ENCODE peak calls at places on chromosomes 12 and 14, in six cellular contexts. P is GM23338, E is psoas muscle, W is left ventricle myocardium inferior, Z is right lobe of liver, N is breast epithelium. U is an unnamed sample. For H3K4me1, the result is how much of the 10 kb centered on the place peaks cover.

GRCh38 chr14:104150201-104151027 is 12.0 kb downstream of the KIF26A start:
- DNase-seq in P (peak), E (peak), W (no peak), Z (no peak), N (no peak), U (no peak)

GRCh38 chr14:30223385-30223785 is 295.7 kb upstream of the PRKD1 start:
- DNase-seq in P (no peak), E (peak), W (peak), Z (peak), N (peak), U (peak)

GRCh38 chr12:45200497-45201043 is 15.3 kb upstream of the ANO6 start:
- DNase-seq in P (no peak), E (no peak), W (no peak), Z (peak), N (no peak), U (peak)

GRCh38 chr12:24095245-24095644 is 145.8 kb upstream of the SOX5 start:
- DNase-seq in P (no peak), E (no peak), W (no peak), Z (no peak), N (no peak), U (no peak)

GRCh38 chr14:71348817-71349216 is 441.6 kb downstream of the PCNX1 start:
- DNase-seq in P (no peak), E (no peak), W (no peak), Z (no peak), N (no peak), U (no peak)

GRCh38 chr14:28758253-28758915 is 8.2 kb upstream of the FOXG1 start:
- DNase-seq in P (no peak), E (no peak), W (no peak), Z (no peak), N (no peak), U (no peak)

GRCh38 chr12:115403689-115404088 is 719.7 kb upstream of the TBX3 start:
- DNase-seq in P (no peak), E (no peak), W (no peak), Z (no peak), N (no peak), U (no peak)

GRCh38 chr14:74531467-74531866 is 37.9 kb downstream of the ISCA2 start:
- DNase-seq in P (peak), E (no peak), W (peak), Z (no peak), N (no peak), U (no peak)

GRCh38 chr14:31124197-31124596 is 83.4 kb downstream of the HECTD1 start:
- DNase-seq in P (no peak), E (no peak), W (no peak), Z (no peak), N (no peak), U (no peak)

GRCh38 chr14:32560213-32560857 is 231.2 kb downstream of the AKAP6 start:
- DNase-seq in P (peak), E (no peak), W (no peak), Z (no peak), N (no peak), U (no peak)
- TF ChIP-seq CTCF in P (peak), E (peak), W (peak), Z (peak), N (peak), U (peak)

DNA sequence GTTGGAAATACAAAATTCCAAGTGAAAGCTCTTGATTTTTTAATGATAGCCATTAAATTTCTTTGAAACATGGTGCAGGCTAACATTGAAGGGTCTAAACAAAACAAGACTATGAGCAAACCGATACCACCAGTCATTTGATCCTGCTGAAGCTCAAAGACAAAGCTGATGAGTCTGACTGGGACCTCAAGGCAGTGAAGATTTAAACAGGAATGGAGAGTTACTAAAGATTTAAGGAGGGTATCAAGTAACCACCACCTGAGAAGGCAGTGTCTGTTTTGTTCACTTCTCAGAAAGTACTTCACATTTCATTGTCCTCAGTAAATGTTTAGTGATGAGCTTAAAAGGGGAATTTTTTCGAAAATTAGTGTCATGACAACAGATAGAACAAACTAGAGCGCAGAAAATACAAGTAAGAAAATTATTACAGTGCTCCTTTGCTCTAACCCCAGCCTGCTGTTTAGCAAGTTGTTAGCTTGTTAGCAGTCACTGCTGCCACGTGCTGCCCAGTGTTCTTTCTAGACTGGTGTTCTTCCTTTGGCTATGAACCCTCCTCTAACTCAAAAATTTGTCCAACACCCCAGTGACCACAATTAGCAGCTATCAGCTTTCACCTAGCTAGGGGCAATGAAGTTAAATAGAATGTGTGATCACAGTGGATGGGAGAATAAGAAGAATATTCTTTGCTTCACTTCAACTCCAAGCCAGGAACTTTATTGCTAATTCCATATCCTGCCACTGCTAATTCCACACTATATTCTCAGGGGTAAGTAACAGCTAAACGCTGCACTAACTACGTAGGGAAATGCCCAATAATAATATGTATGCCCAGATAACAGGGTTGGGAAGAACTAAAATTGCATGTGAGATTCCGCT is 41.1 kb downstream of the YAF2 start:
- DNase-seq in P (no peak), E (no peak), W (no peak), Z (no peak), N (no peak), U (no peak)
- H3K4me3 ChIP-seq in P (no peak), E (no peak), W (no peak), Z (no peak), N (no peak), U (no peak)

GRCh38 chr12:50618864-50619609 is 114.3 kb downstream of the DIP2B start:
- DNase-seq in P (no peak), E (no peak), W (no peak), Z (no peak), N (no peak), U (no peak)
- H3K4me1 ChIP-seq in P (half or more), E (under half), W (half or more), Z (under half), N (under half), U (under half)

DNA sequence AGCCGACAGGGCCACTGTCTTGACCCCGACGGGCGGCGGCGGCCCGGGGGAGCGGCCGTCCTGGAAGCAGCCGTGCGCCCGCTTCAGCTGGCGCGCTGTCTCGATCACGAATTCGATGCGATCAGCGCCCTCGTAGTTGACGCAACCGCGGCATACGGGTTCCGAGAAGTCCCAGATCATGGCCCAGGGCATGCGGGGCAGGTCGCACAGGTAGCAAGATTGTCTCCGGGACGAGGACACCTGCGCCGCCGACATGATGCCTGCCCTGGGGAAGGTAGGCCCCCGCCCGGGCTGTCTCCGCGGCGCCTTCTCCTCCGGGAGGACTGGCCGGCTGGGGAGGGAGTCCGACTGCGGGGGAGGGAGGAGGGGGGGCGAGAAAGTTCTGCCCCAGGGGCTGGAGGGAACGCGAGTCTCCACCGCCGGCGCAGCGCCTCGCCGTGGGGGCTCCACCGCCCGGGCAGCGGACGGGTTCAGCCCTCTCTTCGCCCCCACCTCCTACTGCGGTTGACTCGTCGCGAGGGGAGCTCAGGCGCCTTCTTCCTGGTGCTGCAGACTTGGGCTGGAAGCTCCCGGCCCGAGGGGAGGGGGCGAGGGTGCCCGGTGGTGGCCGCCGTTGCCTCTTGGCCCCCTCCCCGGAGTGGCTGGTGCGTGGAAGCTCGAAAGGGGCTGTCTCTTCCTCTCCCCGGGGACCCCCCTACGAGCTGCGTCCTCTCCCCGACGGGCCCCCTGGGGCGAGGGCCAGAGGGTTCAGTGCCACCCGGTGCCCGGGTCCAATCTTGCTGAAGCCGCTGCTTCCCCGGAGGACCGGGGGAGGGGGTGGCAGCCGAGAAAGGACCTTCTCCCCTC is 747 bp downstream of the IRF2BPL start:
- DNase-seq in P (peak), E (peak), W (peak), Z (peak), N (peak), U (peak)
- TF ChIP-seq CTCF in P (no peak), E (peak), W (peak), Z (no peak), N (no peak), U (peak)

DNA sequence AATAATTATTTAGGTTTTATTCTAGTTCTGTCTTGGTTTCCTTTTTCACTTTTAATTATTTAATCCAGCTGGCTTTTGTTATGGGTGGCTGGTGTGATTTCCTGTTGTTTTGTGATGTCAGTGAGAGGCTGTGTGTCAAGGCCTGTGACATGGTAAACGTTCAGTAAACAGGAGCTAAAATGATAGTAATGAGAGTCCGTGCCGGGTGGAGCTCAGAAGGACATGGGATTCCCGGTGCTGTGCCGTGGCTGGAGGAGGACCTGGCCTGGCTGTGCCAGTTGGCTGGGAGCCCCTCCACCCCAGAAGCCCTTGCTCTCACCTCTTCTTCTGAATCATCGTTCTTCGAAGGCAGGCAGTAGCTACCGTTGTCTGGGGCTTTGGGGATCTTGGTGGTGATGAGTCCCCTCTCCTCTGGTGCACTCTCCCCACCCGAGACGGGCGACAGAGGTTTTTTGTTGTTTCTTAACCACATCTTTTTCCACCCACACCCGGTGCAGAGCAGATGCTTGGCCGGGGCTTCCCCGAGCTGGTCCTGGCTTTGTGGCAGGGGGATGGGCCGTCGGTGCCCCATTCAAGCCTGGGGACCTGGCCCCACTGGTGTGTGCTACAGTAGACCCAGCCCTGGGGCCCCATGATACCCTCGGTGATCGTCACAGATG is 29.1 kb downstream of the SH2B3 start:
- DNase-seq in P (peak), E (peak), W (peak), Z (peak), N (no peak), U (no peak)
- H3K4me3 ChIP-seq in P (peak), E (peak), W (peak), Z (no peak), N (peak), U (no peak)

GRCh38 chr14:64720190-64720589 is 16.0 kb downstream of the PLEKHG3 start:
- DNase-seq in P (no peak), E (peak), W (no peak), Z (peak), N (peak), U (no peak)
- H3K4me1 ChIP-seq in P (half or more), E (under half), W (half or more), Z (under half), N (under half), U (half or more)

DNA sequence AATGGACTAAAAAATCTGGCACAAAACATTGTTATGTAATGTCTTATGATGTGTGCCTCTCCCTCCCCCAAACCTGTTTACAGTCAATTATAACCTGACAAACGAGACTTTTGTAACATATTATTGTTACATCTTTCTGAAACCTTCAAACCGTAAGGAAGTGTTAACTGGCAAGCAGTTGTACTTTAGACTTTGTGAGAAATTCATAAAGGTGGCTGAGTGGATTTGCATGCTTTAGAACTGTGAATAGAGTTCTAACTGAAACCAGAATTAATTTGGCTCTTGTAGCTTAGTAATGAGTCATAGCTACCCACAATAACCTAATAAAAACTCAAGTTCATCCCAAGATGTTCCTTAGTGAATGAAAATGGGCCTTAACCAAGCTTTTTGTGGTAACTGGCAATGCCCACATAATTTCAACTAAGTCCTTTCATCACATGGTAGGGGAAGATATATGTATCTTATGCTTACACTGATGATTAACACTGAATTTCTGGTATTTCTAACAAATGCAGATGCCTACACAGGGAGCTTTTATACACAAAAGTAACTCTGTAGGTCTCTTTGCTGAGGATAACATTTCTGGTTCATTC is 29.7 kb downstream of the RAD9B start:
- DNase-seq in P (no peak), E (no peak), W (no peak), Z (no peak), N (no peak), U (no peak)
- TF ChIP-seq CTCF in P (no peak), E (no peak), W (no peak), Z (no peak), N (no peak), U (no peak)

DNA sequence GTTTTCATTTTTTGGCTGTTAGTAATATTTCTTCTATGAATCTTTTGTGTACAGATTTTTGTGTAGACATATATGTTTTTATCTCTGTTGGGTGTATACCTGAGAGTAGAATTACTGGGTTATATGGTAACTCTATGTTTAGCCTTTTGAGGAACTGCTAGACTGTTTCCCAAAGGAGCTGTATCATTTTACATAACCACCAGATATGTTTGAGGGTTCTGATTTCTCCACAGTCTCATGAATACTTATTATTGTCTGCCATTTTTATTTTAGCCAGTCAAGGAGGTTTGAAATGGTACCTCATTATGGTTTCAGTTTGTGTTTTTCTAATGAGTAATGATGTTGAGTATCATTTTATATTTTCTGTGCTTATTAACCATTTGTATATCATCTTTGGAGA is 1.9 kb downstream of the PCNX4 start:
- DNase-seq in P (no peak), E (no peak), W (no peak), Z (no peak), N (no peak), U (no peak)
- H3K4me3 ChIP-seq in P (peak), E (peak), W (peak), Z (no peak), N (no peak), U (peak)

DNA sequence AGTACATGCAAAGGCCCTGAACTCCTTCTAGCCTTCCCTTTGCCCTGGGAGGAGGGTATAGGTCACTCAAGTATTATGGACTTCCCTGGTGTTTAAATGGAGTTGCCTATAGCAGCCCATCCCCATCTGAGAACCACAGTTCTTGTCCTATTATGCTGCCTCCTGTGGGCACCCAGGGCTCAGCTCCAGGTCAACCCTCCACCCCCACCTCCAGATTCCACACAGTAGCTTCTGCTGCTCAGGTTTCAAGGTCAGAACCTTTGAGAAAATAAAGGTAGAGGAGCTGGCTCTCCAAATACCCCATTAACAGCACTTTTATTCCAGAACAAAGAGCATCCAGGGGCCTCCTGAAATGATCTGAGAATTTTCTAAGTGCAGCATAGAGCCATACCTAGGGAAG is 57.4 kb downstream of the ACTN1 start:
- DNase-seq in P (peak), E (no peak), W (no peak), Z (no peak), N (no peak), U (no peak)
- H3K4me1 ChIP-seq in P (under half), E (under half), W (under half), Z (under half), N (under half), U (under half)

GRCh38 chr14:26137161-26137560 is 460.7 kb downstream of the NOVA1 start:
- DNase-seq in P (no peak), E (no peak), W (no peak), Z (no peak), N (no peak), U (no peak)
- TF ChIP-seq CTCF in P (peak), E (no peak), W (no peak), Z (no peak), N (no peak), U (no peak)